ENCODE peak calls at places on chromosome 21, in six cellular contexts. One of them, this sample, is unnamed.

GRCh38 chr21:14877581-14878228 is 187.1 kb downstream of the NRIP1 start:
- DNase-seq in neural progenitor cell: no peak
- DNase-seq in effector memory CD4-positive, alpha-beta T cell: no peak
- DNase-seq in PC-3: peak; percentile 97
- DNase-seq in lung: no peak
- DNase-seq in AG04450: no peak
- DNase-seq in this sample: no peak

GRCh38 chr21:21997390-21998333 is 999.5 kb downstream of the NCAM2 start:
- DNase-seq in neural progenitor cell: no peak
- DNase-seq in effector memory CD4-positive, alpha-beta T cell: no peak
- DNase-seq in PC-3: no peak
- DNase-seq in lung: no peak
- DNase-seq in AG04450: no peak
- DNase-seq in this sample: no peak

GRCh38 chr21:37866027-37866426 is 50.2 kb downstream of the KCNJ6 start:
- DNase-seq in neural progenitor cell: no peak
- DNase-seq in effector memory CD4-positive, alpha-beta T cell: no peak
- DNase-seq in PC-3: no peak
- DNase-seq in lung: no peak
- DNase-seq in AG04450: no peak
- DNase-seq in this sample: no peak

GRCh38 chr21:42107881-42108553 is 36.9 kb downstream of the UMODL1 start:
- DNase-seq in neural progenitor cell: peak; percentile 81
- DNase-seq in effector memory CD4-positive, alpha-beta T cell: peak; percentile 17
- DNase-seq in PC-3: peak; percentile 81
- DNase-seq in lung: peak; percentile 65
- DNase-seq in AG04450: peak; percentile 10
- DNase-seq in this sample: no peak

GRCh38 chr21:41932576-41933258 is 21.1 kb downstream of the C2CD2 start:
- DNase-seq in neural progenitor cell: no peak
- DNase-seq in effector memory CD4-positive, alpha-beta T cell: no peak
- DNase-seq in PC-3: peak; percentile 88
- DNase-seq in lung: no peak
- DNase-seq in AG04450: no peak
- DNase-seq in this sample: peak; percentile 86

GRCh38 chr21:27841084-27841483 is 874.2 kb upstream of the ADAMTS5 start:
- DNase-seq in neural progenitor cell: no peak
- DNase-seq in effector memory CD4-positive, alpha-beta T cell: no peak
- DNase-seq in PC-3: no peak
- DNase-seq in lung: no peak
- DNase-seq in AG04450: no peak
- DNase-seq in this sample: no peak

GRCh38 chr21:21165063-21165645 is 166.9 kb downstream of the NCAM2 start:
- DNase-seq in neural progenitor cell: no peak
- DNase-seq in effector memory CD4-positive, alpha-beta T cell: no peak
- DNase-seq in PC-3: no peak
- DNase-seq in lung: no peak
- DNase-seq in AG04450: peak; percentile 88
- DNase-seq in this sample: no peak

GRCh38 chr21:14273736-14274538 is 58.0 kb downstream of the RBM11 start:
- DNase-seq in neural progenitor cell: peak; percentile 17
- DNase-seq in effector memory CD4-positive, alpha-beta T cell: no peak
- DNase-seq in PC-3: no peak
- DNase-seq in lung: peak; percentile 85
- DNase-seq in AG04450: no peak
- DNase-seq in this sample: peak; percentile 64

GRCh38 chr21:26405071-26405470 is 168.0 kb downstream of the CYYR1 start:
- DNase-seq in neural progenitor cell: no peak
- DNase-seq in effector memory CD4-positive, alpha-beta T cell: no peak
- DNase-seq in PC-3: peak; percentile 42
- DNase-seq in lung: no peak
- DNase-seq in AG04450: no peak
- DNase-seq in this sample: no peak

GRCh38 chr21:33256019-33256418 is 10.1 kb upstream of the IL10RB start:
- DNase-seq in neural progenitor cell: no peak
- DNase-seq in effector memory CD4-positive, alpha-beta T cell: no peak
- DNase-seq in PC-3: peak; percentile 3
- DNase-seq in lung: no peak
- DNase-seq in AG04450: no peak
- DNase-seq in this sample: no peak

GRCh38 chr21:34770581-34770980 is 101.8 kb downstream of the CLIC6 start:
- DNase-seq in neural progenitor cell: no peak
- DNase-seq in effector memory CD4-positive, alpha-beta T cell: no peak
- DNase-seq in PC-3: no peak
- DNase-seq in lung: no peak
- DNase-seq in AG04450: no peak
- DNase-seq in this sample: no peak

GRCh38 chr21:17512245-17513213 is at the start of gene CXADR:
- DNase-seq in neural progenitor cell: peak; percentile 98
- DNase-seq in effector memory CD4-positive, alpha-beta T cell: peak; percentile 62
- DNase-seq in PC-3: peak; percentile 81
- DNase-seq in lung: peak; percentile 86
- DNase-seq in AG04450: no peak
- DNase-seq in this sample: no peak

GRCh38 chr21:46227811-46228344 is 696 bp downstream of the LSS start:
- DNase-seq in neural progenitor cell: peak; percentile 42
- DNase-seq in effector memory CD4-positive, alpha-beta T cell: no peak
- DNase-seq in PC-3: no peak
- DNase-seq in lung: no peak
- DNase-seq in AG04450: no peak
- DNase-seq in this sample: no peak

GRCh38 chr21:27339902-27340301 is 373.0 kb upstream of the ADAMTS5 start:
- DNase-seq in neural progenitor cell: no peak
- DNase-seq in effector memory CD4-positive, alpha-beta T cell: no peak
- DNase-seq in PC-3: no peak
- DNase-seq in lung: no peak
- DNase-seq in AG04450: no peak
- DNase-seq in this sample: no peak

GRCh38 chr21:35225573-35225972 is 176.5 kb upstream of the RUNX1 start:
- DNase-seq in neural progenitor cell: no peak
- DNase-seq in effector memory CD4-positive, alpha-beta T cell: no peak
- DNase-seq in PC-3: no peak
- DNase-seq in lung: no peak
- DNase-seq in AG04450: no peak
- DNase-seq in this sample: no peak

GRCh38 chr21:38422067-38422466 is 76.2 kb downstream of the ERG start:
- DNase-seq in neural progenitor cell: no peak
- DNase-seq in effector memory CD4-positive, alpha-beta T cell: no peak
- DNase-seq in PC-3: no peak
- DNase-seq in lung: no peak
- DNase-seq in AG04450: no peak
- DNase-seq in this sample: peak; percentile 28

GRCh38 chr21:37675202-37675801 is 241.0 kb downstream of the KCNJ6 start:
- DNase-seq in neural progenitor cell: peak; percentile 84
- DNase-seq in effector memory CD4-positive, alpha-beta T cell: peak; percentile 4
- DNase-seq in PC-3: peak; percentile 63
- DNase-seq in lung: peak; percentile 55
- DNase-seq in AG04450: no peak
- DNase-seq in this sample: peak; percentile 67

GRCh38 chr21:26127918-26128317 is 42.7 kb downstream of the APP start:
- DNase-seq in neural progenitor cell: no peak
- DNase-seq in effector memory CD4-positive, alpha-beta T cell: no peak
- DNase-seq in PC-3: peak; percentile 46
- DNase-seq in lung: no peak
- DNase-seq in AG04450: no peak
- DNase-seq in this sample: no peak

GRCh38 chr21:21045538-21045937 is 47.3 kb downstream of the NCAM2 start:
- DNase-seq in neural progenitor cell: no peak
- DNase-seq in effector memory CD4-positive, alpha-beta T cell: no peak
- DNase-seq in PC-3: no peak
- DNase-seq in lung: no peak
- DNase-seq in AG04450: no peak
- DNase-seq in this sample: no peak

GRCh38 chr21:39004776-39005605 is 178.3 kb downstream of the PSMG1 start:
- DNase-seq in neural progenitor cell: no peak
- DNase-seq in effector memory CD4-positive, alpha-beta T cell: no peak
- DNase-seq in PC-3: no peak
- DNase-seq in lung: no peak
- DNase-seq in AG04450: no peak
- DNase-seq in this sample: peak; percentile 70

GRCh38 chr21:34560021-34560420 is 48.0 kb upstream of the KCNE1 start:
- DNase-seq in neural progenitor cell: no peak
- DNase-seq in effector memory CD4-positive, alpha-beta T cell: no peak
- DNase-seq in PC-3: no peak
- DNase-seq in lung: no peak
- DNase-seq in AG04450: no peak
- DNase-seq in this sample: no peak

GRCh38 chr21:18493420-18493819 is 89.8 kb upstream of the TMPRSS15 start:
- DNase-seq in neural progenitor cell: no peak
- DNase-seq in effector memory CD4-positive, alpha-beta T cell: no peak
- DNase-seq in PC-3: peak; percentile 56
- DNase-seq in lung: no peak
- DNase-seq in AG04450: no peak
- DNase-seq in this sample: no peak

GRCh38 chr21:40043423-40043822 is 176.2 kb downstream of the PCP4 start:
- DNase-seq in neural progenitor cell: no peak
- DNase-seq in effector memory CD4-positive, alpha-beta T cell: no peak
- DNase-seq in PC-3: no peak
- DNase-seq in lung: no peak
- DNase-seq in AG04450: no peak
- DNase-seq in this sample: no peak

GRCh38 chr21:25895565-25896205 is 160.9 kb downstream of the GABPA start:
- DNase-seq in neural progenitor cell: peak; percentile 41
- DNase-seq in effector memory CD4-positive, alpha-beta T cell: no peak
- DNase-seq in PC-3: peak; percentile 53
- DNase-seq in lung: no peak
- DNase-seq in AG04450: no peak
- DNase-seq in this sample: no peak

GRCh38 chr21:34967509-34968289 is 81.4 kb downstream of the RUNX1 start:
- DNase-seq in neural progenitor cell: no peak
- DNase-seq in effector memory CD4-positive, alpha-beta T cell: peak; percentile 20
- DNase-seq in PC-3: peak; percentile 88
- DNase-seq in lung: no peak
- DNase-seq in AG04450: no peak
- DNase-seq in this sample: no peak

GRCh38 chr21:35257413-35257812 is 208.3 kb upstream of the RUNX1 start:
- DNase-seq in neural progenitor cell: no peak
- DNase-seq in effector memory CD4-positive, alpha-beta T cell: no peak
- DNase-seq in PC-3: peak; percentile 98
- DNase-seq in lung: peak; percentile 39
- DNase-seq in AG04450: peak; percentile 68
- DNase-seq in this sample: no peak

GRCh38 chr21:43812139-43812821 is 22.9 kb downstream of the RRP1 start:
- DNase-seq in neural progenitor cell: no peak
- DNase-seq in effector memory CD4-positive, alpha-beta T cell: no peak
- DNase-seq in PC-3: no peak
- DNase-seq in lung: peak; percentile 60
- DNase-seq in AG04450: no peak
- DNase-seq in this sample: no peak
- H3K4me3 ChIP-seq in neural progenitor cell: no peak overlapping the region
- H3K4me3 ChIP-seq in effector memory CD4-positive, alpha-beta T cell: no peak overlapping the region
- H3K4me3 ChIP-seq in PC-3: peak overlapping the region; percentile 14
- H3K4me3 ChIP-seq in lung: peak overlapping the region; percentile 12
- H3K4me3 ChIP-seq in AG04450: no peak overlapping the region
- H3K4me3 ChIP-seq in this sample: peak overlapping the region; percentile 9

GRCh38 chr21:9759972-9760371 is 761.4 kb upstream of the TPTE start:
- DNase-seq in neural progenitor cell: no peak
- DNase-seq in effector memory CD4-positive, alpha-beta T cell: no peak
- DNase-seq in PC-3: no peak
- DNase-seq in lung: no peak
- DNase-seq in AG04450: no peak
- DNase-seq in this sample: no peak

GRCh38 chr21:9763306-9763705 is 758.1 kb upstream of the TPTE start:
- DNase-seq in neural progenitor cell: no peak
- DNase-seq in effector memory CD4-positive, alpha-beta T cell: no peak
- DNase-seq in PC-3: no peak
- DNase-seq in lung: no peak
- DNase-seq in AG04450: no peak
- DNase-seq in this sample: no peak

GRCh38 chr21:9758888-9759287 is 762.5 kb upstream of the TPTE start:
- DNase-seq in neural progenitor cell: no peak
- DNase-seq in effector memory CD4-positive, alpha-beta T cell: no peak
- DNase-seq in PC-3: no peak
- DNase-seq in lung: no peak
- DNase-seq in AG04450: no peak
- DNase-seq in this sample: no peak

GRCh38 chr21:9758141-9758540 is 763.2 kb upstream of the TPTE start:
- DNase-seq in neural progenitor cell: no peak
- DNase-seq in effector memory CD4-positive, alpha-beta T cell: no peak
- DNase-seq in PC-3: no peak
- DNase-seq in lung: no peak
- DNase-seq in AG04450: no peak
- DNase-seq in this sample: no peak

GRCh38 chr21:9760398-9761074 is 760.8 kb upstream of the TPTE start:
- DNase-seq in neural progenitor cell: no peak
- DNase-seq in effector memory CD4-positive, alpha-beta T cell: no peak
- DNase-seq in PC-3: no peak
- DNase-seq in lung: no peak
- DNase-seq in AG04450: no peak
- DNase-seq in this sample: no peak
- H3K9me3 ChIP-seq in neural progenitor cell: peaks cover 87% of the 10 kb centered on the region
- H3K9me3 ChIP-seq in effector memory CD4-positive, alpha-beta T cell: peaks cover 5% of the 10 kb centered on the region
- H3K9me3 ChIP-seq in PC-3: peaks cover 64% of the 10 kb centered on the region
- H3K9me3 ChIP-seq in lung: peaks cover 6% of the 10 kb centered on the region
- H3K9me3 ChIP-seq in AG04450: peaks cover 51% of the 10 kb centered on the region
- H3K9me3 ChIP-seq in this sample: no peaks in the 10 kb centered on the region

GRCh38 chr21:36535618-36536241 is 55.8 kb upstream of the CLDN14 start:
- DNase-seq in neural progenitor cell: no peak
- DNase-seq in effector memory CD4-positive, alpha-beta T cell: no peak
- DNase-seq in PC-3: no peak
- DNase-seq in lung: no peak
- DNase-seq in AG04450: no peak
- DNase-seq in this sample: no peak
- H3K4me3 ChIP-seq in neural progenitor cell: no peak overlapping the region
- H3K4me3 ChIP-seq in effector memory CD4-positive, alpha-beta T cell: no peak overlapping the region
- H3K4me3 ChIP-seq in PC-3: no peak overlapping the region
- H3K4me3 ChIP-seq in lung: no peak overlapping the region
- H3K4me3 ChIP-seq in AG04450: no peak overlapping the region
- H3K4me3 ChIP-seq in this sample: no peak overlapping the region

GRCh38 chr21:10641107-10641506 is 119.7 kb downstream of the TPTE start:
- DNase-seq in neural progenitor cell: no peak
- DNase-seq in effector memory CD4-positive, alpha-beta T cell: no peak
- DNase-seq in PC-3: no peak
- DNase-seq in lung: no peak
- DNase-seq in AG04450: no peak
- DNase-seq in this sample: no peak
- H3K9me3 ChIP-seq in neural progenitor cell: peaks cover 76% of the 10 kb centered on the region
- H3K9me3 ChIP-seq in effector memory CD4-positive, alpha-beta T cell: peaks cover 9% of the 10 kb centered on the region
- H3K9me3 ChIP-seq in PC-3: peaks cover 48% of the 10 kb centered on the region
- H3K9me3 ChIP-seq in lung: peaks cover 15% of the 10 kb centered on the region
- H3K9me3 ChIP-seq in AG04450: peaks cover 54% of the 10 kb centered on the region
- H3K9me3 ChIP-seq in this sample: peaks cover 7% of the 10 kb centered on the region

DNA sequence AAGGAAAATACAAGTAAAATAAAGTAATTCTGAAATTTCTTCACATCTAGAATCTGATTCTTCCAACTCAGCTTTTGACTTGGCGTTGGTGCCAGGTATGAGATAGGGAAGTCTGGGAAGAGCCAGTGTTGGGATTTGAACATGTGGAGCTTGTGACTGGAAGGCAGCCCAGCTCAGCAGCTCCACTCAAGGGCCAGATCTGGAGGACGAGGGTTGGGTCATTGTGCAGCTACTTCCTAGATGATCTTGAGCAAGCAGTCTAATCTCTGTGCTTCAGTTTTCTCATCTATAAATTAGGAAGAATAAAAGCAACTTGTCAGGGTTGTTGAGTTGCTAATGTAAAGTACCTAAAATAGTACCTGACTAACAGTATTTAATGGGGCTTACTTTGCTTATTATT is 5.0 kb downstream of the ADARB1 start:
- DNase-seq in neural progenitor cell: no peak
- DNase-seq in effector memory CD4-positive, alpha-beta T cell: no peak
- DNase-seq in PC-3: no peak
- DNase-seq in lung: no peak
- DNase-seq in AG04450: no peak
- DNase-seq in this sample: no peak
- H3K4me3 ChIP-seq in neural progenitor cell: no peak overlapping the region
- H3K4me3 ChIP-seq in effector memory CD4-positive, alpha-beta T cell: no peak overlapping the region
- H3K4me3 ChIP-seq in PC-3: no peak overlapping the region
- H3K4me3 ChIP-seq in lung: no peak overlapping the region
- H3K4me3 ChIP-seq in AG04450: no peak overlapping the region
- H3K4me3 ChIP-seq in this sample: no peak overlapping the region